ENCODE peak calls at places on chromosome X, in eight cellular contexts. O, W, M, S, H, G, R and F are unnamed samples. For H3K4me1, the result is how much of the 10 kb centered on the place peaks cover.

GRCh38 chrX:53494427-53494826 is 60.3 kb upstream of the HSD17B10 start:
- DNase-seq in O (no peak), W (peak), M (no peak), S (no peak), H (no peak), G (no peak), R (no peak), F (no peak)

GRCh38 chrX:11836284-11836683 is 78.2 kb downstream of the MSL3 start:
- DNase-seq in O (no peak), W (no peak), M (no peak), S (no peak), H (no peak), G (no peak), R (no peak), F (no peak)

GRCh38 chrX:104987063-104987462 is 233.4 kb downstream of the TEX13A start:
- DNase-seq in O (peak), W (no peak), M (no peak), S (no peak), H (no peak), G (no peak), R (no peak), F (no peak)

GRCh38 chrX:47380268-47380667 is 9.9 kb downstream of the ZNF157 start:
- DNase-seq in O (no peak), W (no peak), M (no peak), S (no peak), H (no peak), G (no peak), R (no peak), F (no peak)

GRCh38 chrX:101736651-101737050 is 77.0 kb upstream of the ARMCX2 start:
- DNase-seq in O (no peak), W (no peak), M (no peak), S (no peak), H (no peak), G (no peak), R (no peak), F (no peak)

GRCh38 chrX:69137371-69137881 is 27.8 kb downstream of the PJA1 start:
- DNase-seq in O (peak), W (peak), M (no peak), S (no peak), H (peak), G (peak), R (no peak), F (no peak)

GRCh38 chrX:15946783-15947550 is 92.4 kb upstream of the AP1S2 start:
- DNase-seq in O (peak), W (no peak), M (no peak), S (no peak), H (no peak), G (peak), R (no peak), F (no peak)

GRCh38 chrX:136211766-136212556 is 39.2 kb downstream of the MAP7D3 start:
- DNase-seq in O (no peak), W (no peak), M (no peak), S (no peak), H (no peak), G (peak), R (no peak), F (no peak)

GRCh38 chrX:21926116-21926515 is 14.4 kb upstream of the SMS start:
- DNase-seq in O (no peak), W (no peak), M (no peak), S (no peak), H (no peak), G (no peak), R (no peak), F (no peak)

GRCh38 chrX:41692162-41692749 is 3.5 kb downstream of the GPR34 start:
- DNase-seq in O (peak), W (no peak), M (no peak), S (no peak), H (no peak), G (no peak), R (no peak), F (no peak)

GRCh38 chrX:92232182-92232581 is 453.0 kb downstream of the PCDH11X start:
- DNase-seq in O (no peak), W (no peak), M (peak), S (no peak), H (peak), G (no peak), R (no peak), F (peak)

GRCh38 chrX:1589356-1590130 is 1.9 kb upstream of the AKAP17A start:
- DNase-seq in O (no peak), W (no peak), M (no peak), S (peak), H (no peak), G (peak), R (no peak), F (no peak)

GRCh38 chrX:131199086-131199485 is 90.0 kb downstream of the IGSF1 start:
- DNase-seq in O (no peak), W (no peak), M (no peak), S (no peak), H (no peak), G (no peak), R (no peak), F (no peak)

GRCh38 chrX:1935805-1936204 is 320.9 kb downstream of the ASMT start:
- DNase-seq in O (no peak), W (no peak), M (no peak), S (no peak), H (no peak), G (no peak), R (no peak), F (no peak)

GRCh38 chrX:70289168-70289792 is 447 bp downstream of the PDZD11 start:
- DNase-seq in O (no peak), W (no peak), M (no peak), S (no peak), H (no peak), G (no peak), R (no peak), F (no peak)

GRCh38 chrX:70293621-70294020 is 3.7 kb downstream of the KIF4A start:
- DNase-seq in O (no peak), W (no peak), M (no peak), S (no peak), H (no peak), G (no peak), R (no peak), F (no peak)

GRCh38 chrX:70289793-70290770 is at the start of the genes KIF4A and PDZD11:
- DNase-seq in O (peak), W (peak), M (peak), S (peak), H (peak), G (peak), R (peak), F (peak)

DNA sequence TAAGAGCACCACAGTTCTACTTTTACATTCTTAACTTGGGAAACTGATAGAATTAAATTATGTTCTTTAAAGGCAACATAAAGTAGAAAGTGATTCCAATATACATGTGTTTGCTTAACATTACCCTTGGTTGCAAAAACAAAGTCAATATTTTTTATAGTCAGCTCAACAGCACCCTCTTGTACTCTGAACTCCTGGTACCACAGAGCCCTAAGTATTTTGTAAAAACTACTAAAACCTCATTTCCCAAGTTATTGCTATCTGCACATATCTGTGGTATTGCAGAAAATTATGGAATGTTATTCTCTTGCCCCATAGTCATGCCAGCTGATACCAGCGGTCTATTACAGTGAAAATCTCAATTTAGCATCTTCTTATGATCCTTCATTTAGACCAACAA is 2.9 kb downstream of the KIF4A start:
- DNase-seq in O (no peak), W (no peak), M (no peak), S (no peak), H (no peak), G (no peak), R (no peak), F (no peak)
- H3K4me3 ChIP-seq in O (no peak), W (no peak), M (no peak), S (no peak), H (peak), G (peak), R (no peak), F (no peak)

GRCh38 chrX:48705876-48706275 is 9.3 kb downstream of the SUV39H1 start:
- DNase-seq in O (no peak), W (no peak), M (no peak), S (no peak), H (no peak), G (no peak), R (no peak), F (no peak)

GRCh38 chrX:48702032-48702431 is 5.5 kb downstream of the SUV39H1 start:
- DNase-seq in O (no peak), W (no peak), M (no peak), S (no peak), H (no peak), G (no peak), R (no peak), F (no peak)

GRCh38 chrX:48703228-48703627 is 6.7 kb downstream of the SUV39H1 start:
- DNase-seq in O (no peak), W (no peak), M (no peak), S (no peak), H (no peak), G (no peak), R (no peak), F (no peak)

GRCh38 chrX:48702716-48703115 is 6.2 kb downstream of the SUV39H1 start:
- DNase-seq in O (no peak), W (no peak), M (no peak), S (no peak), H (no peak), G (no peak), R (no peak), F (no peak)

GRCh38 chrX:48703642-48704481 is 7.3 kb downstream of the SUV39H1 start:
- DNase-seq in O (no peak), W (no peak), M (peak), S (no peak), H (no peak), G (no peak), R (no peak), F (peak)
- TF ChIP-seq CTCF in O (no peak), W (no peak), M (no peak), S (no peak), H (no peak), G (no peak), R (no peak), F (no peak)

GRCh38 chrX:8749697-8750096 is 17.8 kb upstream of the ANOS1 start:
- DNase-seq in O (no peak), W (no peak), M (no peak), S (no peak), H (no peak), G (no peak), R (no peak), F (no peak)
- H3K4me1 ChIP-seq in O (under half), W (under half), M (under half), S (under half), H (under half), G (under half), R (under half), F (under half)

GRCh38 chrX:153685179-153685536 is 2.6 kb upstream of the SLC6A8 start:
- DNase-seq in O (no peak), W (no peak), M (peak), S (no peak), H (peak), G (peak), R (peak), F (no peak)
- H3K4me3 ChIP-seq in O (no peak), W (no peak), M (no peak), S (no peak), H (peak), G (no peak), R (no peak), F (no peak)

GRCh38 chrX:141278306-141278705 is 36.0 kb upstream of the SPANXC start:
- DNase-seq in O (no peak), W (peak), M (peak), S (peak), H (peak), G (peak), R (no peak), F (no peak)
- TF ChIP-seq CTCF in O (peak), W (peak), M (peak), S (peak), H (peak), G (peak), R (peak), F (no peak)